ENCODE peak calls at places on chromosomes 12 and 14, in five cellular contexts. C is AG04449, I is heart left ventricle, Z is adrenal gland, T is astrocyte of the spinal cord. V is an unnamed sample.

GRCh38 chr12:21940972-21941521 is at the start of gene ABCC9:
- DNase-seq in T (no peak), C (no peak), Z (peak; percentile 61), I (peak; percentile 58), V (no peak)

GRCh38 chr12:132494294-132495164 is 4.6 kb downstream of the FBRSL1 start:
- DNase-seq in Z (peak; percentile 75), C (no peak), T (no peak), I (no peak), V (no peak)

GRCh38 chr14:24816011-24816928 is 182.3 kb upstream of the GZMB start:
- DNase-seq in I (peak; percentile 46), T (no peak), Z (no peak), C (no peak), V (peak; percentile 73)

GRCh38 chr14:64502476-64503183 is 1.0 kb downstream of the ZBTB25 start:
- DNase-seq in T (no peak), Z (peak; percentile 62), C (no peak), I (no peak), V (no peak)

GRCh38 chr14:100375273-100375962 is 52.3 kb downstream of the SLC25A47 start:
- DNase-seq in T (peak; percentile 96), C (peak; percentile 92), Z (peak; percentile 94), I (peak; percentile 87), V (peak; percentile 43)

GRCh38 chr12:118984206-118984943 is 3.0 kb downstream of the SRRM4 start:
- DNase-seq in I (no peak), T (no peak), Z (no peak), C (no peak), V (no peak)

GRCh38 chr12:124664395-124665111 is 97.1 kb upstream of the NCOR2 start:
- DNase-seq in C (no peak), T (no peak), Z (no peak), I (no peak), V (no peak)

GRCh38 chr14:70594461-70594860 is 6.0 kb downstream of the MED6 start:
- DNase-seq in Z (no peak), C (no peak), I (no peak), T (no peak), V (no peak)

GRCh38 chr12:88417531-88417930 is 162.7 kb downstream of the KITLG start:
- DNase-seq in C (no peak), I (no peak), Z (no peak), T (no peak), V (no peak)

GRCh38 chr14:99716850-99717681 is 33.0 kb downstream of the CYP46A1 start:
- DNase-seq in I (no peak), Z (no peak), T (no peak), C (no peak), V (no peak)

GRCh38 chr12:109811624-109811995 is 21.6 kb downstream of the TRPV4 start:
- DNase-seq in I (no peak), Z (no peak), T (no peak), C (no peak), V (no peak)
- TF ChIP-seq CTCF in I (no peak), Z (no peak), T (no peak), C (no peak), V (no peak)

GRCh38 chr14:91021115-91021514 is 39.3 kb downstream of the RPS6KA5 start:
- DNase-seq in T (no peak), C (no peak), I (no peak), Z (no peak), V (no peak)
- TF ChIP-seq CTCF in T (no peak), C (no peak), I (no peak), Z (no peak), V (no peak)

GRCh38 chr14:75793806-75794205 is 132.8 kb downstream of the TTLL5 start:
- DNase-seq in I (no peak), T (peak; percentile 32), Z (no peak), C (no peak), V (no peak)
- TF ChIP-seq CTCF in I (peak; percentile 35), T (no peak), Z (peak; percentile 15), C (no peak), V (peak; percentile 20)

DNA sequence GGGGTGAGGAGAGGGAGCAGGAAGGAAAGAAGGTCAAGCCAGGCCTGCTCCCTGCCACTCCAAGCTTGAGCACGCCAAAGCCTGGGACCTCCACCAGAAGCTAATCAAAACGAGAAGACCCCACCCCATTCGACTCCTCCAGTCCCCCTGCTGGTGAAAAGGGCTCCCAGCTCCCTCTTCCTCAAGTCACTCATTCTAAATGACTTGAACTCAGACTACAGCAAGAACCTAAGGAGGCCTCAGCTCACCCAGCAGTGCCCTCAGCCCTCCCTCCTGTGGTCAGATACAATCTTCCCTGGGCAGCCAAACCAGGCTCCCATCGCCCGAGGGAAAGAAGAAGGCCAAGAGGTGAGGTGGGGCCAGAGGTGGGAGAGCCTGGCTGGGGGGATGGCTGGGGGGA is 17.4 kb downstream of the HDAC7 start:
- DNase-seq in I (no peak), C (no peak), T (no peak), Z (no peak), V (no peak)
- TF ChIP-seq CTCF in I (peak; percentile 23), C (peak; percentile 20), T (peak; percentile 49), Z (no peak), V (peak; percentile 52)

GRCh38 chr12:25155031-25155576 is 39.9 kb downstream of the DNAI7 start:
- DNase-seq in T (peak; percentile 64), C (peak; percentile 37), Z (no peak), I (no peak), V (no peak)
- TF ChIP-seq CTCF in T (peak; percentile 67), C (peak; percentile 52), Z (peak; percentile 48), I (peak; percentile 70), V (peak; percentile 72)

DNA sequence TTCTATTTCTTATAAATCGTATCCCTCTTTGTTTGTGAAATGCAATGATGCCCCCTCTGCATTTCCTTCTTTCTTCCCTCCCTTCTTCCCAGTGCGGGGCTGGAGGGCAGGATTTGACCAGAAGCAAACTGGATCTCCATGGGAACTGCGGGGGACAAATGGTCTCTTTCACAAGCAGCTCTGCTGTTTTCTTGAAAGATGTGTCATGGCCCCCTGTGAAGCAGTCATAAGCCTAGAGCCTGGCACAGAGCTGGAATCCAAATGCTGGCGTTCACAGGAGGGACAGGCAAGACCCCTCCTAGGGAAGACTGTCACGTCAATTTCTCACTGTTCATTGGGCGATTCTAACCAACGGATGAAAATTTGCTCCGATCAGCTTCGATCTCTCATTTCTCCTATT is 203.5 kb upstream of the NOS1 start:
- DNase-seq in C (no peak), Z (peak; percentile 42), I (no peak), T (peak; percentile 19), V (no peak)
- TF ChIP-seq CTCF in C (no peak), Z (no peak), I (no peak), T (no peak), V (no peak)

GRCh38 chr14:60648169-60648933 is 926 bp downstream of the SIX1 start:
- DNase-seq in T (peak; percentile 38), Z (no peak), I (no peak), C (no peak), V (no peak)
- TF ChIP-seq CTCF in T (no peak), Z (no peak), I (no peak), C (peak; percentile 21), V (peak; percentile 5)

GRCh38 chr12:78118486-78118885 is 287.8 kb downstream of the NAV3 start:
- DNase-seq in Z (no peak), T (no peak), I (no peak), C (no peak), V (no peak)
- TF ChIP-seq CTCF in Z (no peak), T (no peak), I (no peak), C (no peak), V (no peak)

GRCh38 chr12:120649442-120650248 is 9.2 kb downstream of the CABP1 start:
- DNase-seq in I (peak; percentile 23), C (no peak), T (no peak), Z (no peak), V (no peak)
- TF ChIP-seq CTCF in I (no peak), C (no peak), T (no peak), Z (no peak), V (no peak)

DNA sequence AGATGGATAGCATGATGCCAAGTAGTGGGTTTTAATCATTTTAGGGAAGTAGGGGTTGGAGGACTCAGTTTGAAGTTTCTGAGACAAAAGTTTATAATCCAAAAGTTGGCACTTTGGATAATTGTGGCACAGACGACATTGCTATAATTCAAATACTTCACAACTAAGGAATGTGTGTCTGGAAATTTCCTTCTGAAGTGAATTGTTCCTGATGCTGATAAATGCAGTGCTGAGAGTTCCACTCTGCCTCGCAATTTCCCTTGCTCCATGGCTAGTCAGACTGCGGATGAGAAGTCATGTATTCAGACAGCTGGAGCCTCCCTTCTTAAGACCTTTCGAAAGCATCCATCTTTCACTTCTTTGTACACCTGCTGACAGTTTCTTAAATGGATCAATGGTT is 393.3 kb upstream of the PRICKLE1 start:
- DNase-seq in I (no peak), T (no peak), Z (no peak), C (no peak), V (no peak)
- TF ChIP-seq CTCF in I (no peak), T (no peak), Z (no peak), C (no peak), V (no peak)

V was measured in epithelial cell of proximal tubule.